ENCODE peak calls at places on chromosome 20, in ten cellular contexts. One of them, this sample, is unnamed.
A peak's percentile ranks its signal among the peaks of the same experiment; 100 is the strongest.

GRCh38 chr20:48025061-48025515 is 239.8 kb upstream of the SULF2 start:
- DNase-seq in IMR-90: peak; percentile 29
- DNase-seq in GM23248: peak; percentile 92
- DNase-seq in uterus: peak; percentile 78
- DNase-seq in fibroblast of lung: peak; percentile 98
- DNase-seq in HAP-1: no peak
- DNase-seq in psoas muscle: peak; percentile 73
- DNase-seq in cardiac muscle cell: no peak
- DNase-seq in Peyer's patch: no peak
- DNase-seq in heart left ventricle: peak; percentile 48
- DNase-seq in this sample: peak; percentile 99

GRCh38 chr20:8527998-8528397 is 395.9 kb downstream of the PLCB1 start:
- DNase-seq in IMR-90: peak; percentile 95
- DNase-seq in GM23248: peak; percentile 75
- DNase-seq in uterus: no peak
- DNase-seq in fibroblast of lung: peak; percentile 88
- DNase-seq in HAP-1: peak; percentile 34
- DNase-seq in psoas muscle: no peak
- DNase-seq in cardiac muscle cell: no peak
- DNase-seq in Peyer's patch: no peak
- DNase-seq in heart left ventricle: no peak
- DNase-seq in this sample: peak; percentile 21

GRCh38 chr20:53901064-53901463 is 169.3 kb downstream of the BCAS1 start:
- DNase-seq in IMR-90: peak; percentile 72
- DNase-seq in GM23248: peak; percentile 89
- DNase-seq in uterus: no peak
- DNase-seq in fibroblast of lung: peak; percentile 91
- DNase-seq in HAP-1: no peak
- DNase-seq in psoas muscle: no peak
- DNase-seq in cardiac muscle cell: no peak
- DNase-seq in Peyer's patch: no peak
- DNase-seq in heart left ventricle: no peak
- DNase-seq in this sample: peak; percentile 54

GRCh38 chr20:25023316-25023715 is 30.8 kb upstream of the APMAP start:
- DNase-seq in IMR-90: no peak
- DNase-seq in GM23248: no peak
- DNase-seq in uterus: no peak
- DNase-seq in fibroblast of lung: no peak
- DNase-seq in HAP-1: no peak
- DNase-seq in psoas muscle: no peak
- DNase-seq in cardiac muscle cell: no peak
- DNase-seq in Peyer's patch: no peak
- DNase-seq in heart left ventricle: peak; percentile 22
- DNase-seq in this sample: no peak

GRCh38 chr20:63275825-63276224 is 3.2 kb downstream of the ARFGAP1 start:
- DNase-seq in IMR-90: no peak
- DNase-seq in GM23248: no peak
- DNase-seq in uterus: no peak
- DNase-seq in fibroblast of lung: no peak
- DNase-seq in HAP-1: no peak
- DNase-seq in psoas muscle: no peak
- DNase-seq in cardiac muscle cell: no peak
- DNase-seq in Peyer's patch: no peak
- DNase-seq in heart left ventricle: no peak
- DNase-seq in this sample: no peak

GRCh38 chr20:53736122-53736756 is 142.6 kb upstream of the ZNF217 start:
- DNase-seq in IMR-90: no peak
- DNase-seq in GM23248: peak; percentile 17
- DNase-seq in uterus: no peak
- DNase-seq in fibroblast of lung: peak; percentile 67
- DNase-seq in HAP-1: peak; percentile 70
- DNase-seq in psoas muscle: no peak
- DNase-seq in cardiac muscle cell: peak; percentile 40
- DNase-seq in Peyer's patch: no peak
- DNase-seq in heart left ventricle: no peak
- DNase-seq in this sample: no peak

GRCh38 chr20:41213150-41213820 is 75.9 kb downstream of the PLCG1 start:
- DNase-seq in IMR-90: peak; percentile 48
- DNase-seq in GM23248: peak; percentile 64
- DNase-seq in uterus: no peak
- DNase-seq in fibroblast of lung: peak; percentile 53
- DNase-seq in HAP-1: no peak
- DNase-seq in psoas muscle: no peak
- DNase-seq in cardiac muscle cell: no peak
- DNase-seq in Peyer's patch: no peak
- DNase-seq in heart left ventricle: peak; percentile 49
- DNase-seq in this sample: peak; percentile 39

GRCh38 chr20:33554914-33555420 is 65.1 kb downstream of the CBFA2T2 start:
- DNase-seq in IMR-90: peak; percentile 99
- DNase-seq in GM23248: peak; percentile 86
- DNase-seq in uterus: no peak
- DNase-seq in fibroblast of lung: peak; percentile 94
- DNase-seq in HAP-1: peak; percentile 68
- DNase-seq in psoas muscle: no peak
- DNase-seq in cardiac muscle cell: peak; percentile 75
- DNase-seq in Peyer's patch: peak; percentile 36
- DNase-seq in heart left ventricle: no peak
- DNase-seq in this sample: peak; percentile 34

GRCh38 chr20:57395111-57395959 is 4.1 kb downstream of the RBM38 start:
- DNase-seq in IMR-90: peak; percentile 53
- DNase-seq in GM23248: peak; percentile 89
- DNase-seq in uterus: peak; percentile 51
- DNase-seq in fibroblast of lung: peak; percentile 88
- DNase-seq in HAP-1: no peak
- DNase-seq in psoas muscle: peak; percentile 95
- DNase-seq in cardiac muscle cell: peak; percentile 40
- DNase-seq in Peyer's patch: no peak
- DNase-seq in heart left ventricle: peak; percentile 90
- DNase-seq in this sample: peak; percentile 88

GRCh38 chr20:44011251-44011940 is 96.7 kb downstream of the TOX2 start:
- DNase-seq in IMR-90: no peak
- DNase-seq in GM23248: no peak
- DNase-seq in uterus: no peak
- DNase-seq in fibroblast of lung: no peak
- DNase-seq in HAP-1: no peak
- DNase-seq in psoas muscle: no peak
- DNase-seq in cardiac muscle cell: no peak
- DNase-seq in Peyer's patch: no peak
- DNase-seq in heart left ventricle: no peak
- DNase-seq in this sample: no peak

GRCh38 chr20:5863040-5863811 is 87.1 kb downstream of the TRMT6 start:
- DNase-seq in IMR-90: peak; percentile 72
- DNase-seq in GM23248: peak; percentile 61
- DNase-seq in uterus: peak; percentile 41
- DNase-seq in fibroblast of lung: peak; percentile 81
- DNase-seq in HAP-1: no peak
- DNase-seq in psoas muscle: peak; percentile 67
- DNase-seq in cardiac muscle cell: no peak
- DNase-seq in Peyer's patch: no peak
- DNase-seq in heart left ventricle: no peak
- DNase-seq in this sample: peak; percentile 89

GRCh38 chr20:58713801-58714339 is 21.3 kb downstream of the NPEPL1 start:
- DNase-seq in IMR-90: no peak
- DNase-seq in GM23248: no peak
- DNase-seq in uterus: peak; percentile 5
- DNase-seq in fibroblast of lung: no peak
- DNase-seq in HAP-1: no peak
- DNase-seq in psoas muscle: no peak
- DNase-seq in cardiac muscle cell: no peak
- DNase-seq in Peyer's patch: peak; percentile 13
- DNase-seq in heart left ventricle: no peak
- DNase-seq in this sample: no peak

GRCh38 chr20:47125553-47126373 is 230.7 kb downstream of the ZMYND8 start:
- DNase-seq in IMR-90: no peak
- DNase-seq in GM23248: peak; percentile 11
- DNase-seq in uterus: no peak
- DNase-seq in fibroblast of lung: peak; percentile 64
- DNase-seq in HAP-1: peak; percentile 6
- DNase-seq in psoas muscle: no peak
- DNase-seq in cardiac muscle cell: peak; percentile 17
- DNase-seq in Peyer's patch: no peak
- DNase-seq in heart left ventricle: no peak
- DNase-seq in this sample: no peak

GRCh38 chr20:57560554-57561355 is at the start of gene PCK1:
- DNase-seq in IMR-90: peak; percentile 1
- DNase-seq in GM23248: peak; percentile 17
- DNase-seq in uterus: peak; percentile 72
- DNase-seq in fibroblast of lung: no peak
- DNase-seq in HAP-1: no peak
- DNase-seq in psoas muscle: peak; percentile 71
- DNase-seq in cardiac muscle cell: no peak
- DNase-seq in Peyer's patch: no peak
- DNase-seq in heart left ventricle: peak; percentile 46
- DNase-seq in this sample: no peak

DNA sequence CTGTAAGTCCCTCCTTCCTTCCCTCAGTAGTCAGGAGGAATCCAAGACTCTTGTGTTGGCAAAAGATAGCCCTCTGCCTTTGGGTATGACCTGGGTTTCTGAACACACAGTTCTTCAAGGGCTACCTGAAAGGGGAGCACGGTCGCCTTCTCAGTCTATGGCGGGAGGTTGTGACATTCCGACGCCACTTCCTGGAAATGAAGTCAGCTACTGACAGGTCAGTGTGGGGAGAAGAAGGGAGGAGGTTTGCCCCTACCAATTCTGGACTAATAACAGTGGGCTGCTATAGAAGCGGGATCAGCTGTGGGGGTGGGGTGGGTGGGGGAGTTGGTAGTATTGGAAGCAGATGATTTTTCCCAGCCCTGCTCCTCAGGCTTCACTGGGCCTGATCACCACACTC is 11.5 kb downstream of the CEP250 start:
- DNase-seq in IMR-90: no peak
- DNase-seq in GM23248: no peak
- DNase-seq in uterus: no peak
- DNase-seq in fibroblast of lung: no peak
- DNase-seq in HAP-1: no peak
- DNase-seq in psoas muscle: no peak
- DNase-seq in cardiac muscle cell: no peak
- DNase-seq in Peyer's patch: no peak
- DNase-seq in heart left ventricle: no peak
- DNase-seq in this sample: no peak
- H3K36me3 ChIP-seq in IMR-90: peaks cover 26% of the 10 kb centered on the region
- H3K36me3 ChIP-seq in GM23248: peaks cover 24% of the 10 kb centered on the region
- H3K36me3 ChIP-seq in uterus: no peaks in the 10 kb centered on the region
- H3K36me3 ChIP-seq in fibroblast of lung: peaks cover 15% of the 10 kb centered on the region
- H3K36me3 ChIP-seq in HAP-1: peaks cover 76% of the 10 kb centered on the region
- H3K36me3 ChIP-seq in psoas muscle: peaks cover 69% of the 10 kb centered on the region
- H3K36me3 ChIP-seq in cardiac muscle cell: peaks cover 41% of the 10 kb centered on the region
- H3K36me3 ChIP-seq in Peyer's patch: no peaks in the 10 kb centered on the region
- H3K36me3 ChIP-seq in heart left ventricle: peaks cover 92% of the 10 kb centered on the region
- H3K36me3 ChIP-seq in this sample: peaks cover 94% of the 10 kb centered on the region

GRCh38 chr20:50901301-50901700 is 29.9 kb downstream of the ADNP start:
- DNase-seq in IMR-90: no peak
- DNase-seq in GM23248: no peak
- DNase-seq in uterus: no peak
- DNase-seq in fibroblast of lung: no peak
- DNase-seq in HAP-1: no peak
- DNase-seq in psoas muscle: no peak
- DNase-seq in cardiac muscle cell: no peak
- DNase-seq in Peyer's patch: no peak
- DNase-seq in heart left ventricle: no peak
- DNase-seq in this sample: no peak
- H3K36me3 ChIP-seq in IMR-90: peaks cover 31% of the 10 kb centered on the region
- H3K36me3 ChIP-seq in GM23248: peaks cover 55% of the 10 kb centered on the region
- H3K36me3 ChIP-seq in uterus: no peaks in the 10 kb centered on the region
- H3K36me3 ChIP-seq in fibroblast of lung: peaks cover 5% of the 10 kb centered on the region
- H3K36me3 ChIP-seq in HAP-1: peaks cover 89% of the 10 kb centered on the region
- H3K36me3 ChIP-seq in psoas muscle: peaks cover 74% of the 10 kb centered on the region
- H3K36me3 ChIP-seq in cardiac muscle cell: peaks cover 30% of the 10 kb centered on the region
- H3K36me3 ChIP-seq in Peyer's patch: no peaks in the 10 kb centered on the region
- H3K36me3 ChIP-seq in heart left ventricle: peaks cover 73% of the 10 kb centered on the region
- H3K36me3 ChIP-seq in this sample: peaks cover 85% of the 10 kb centered on the region

DNA sequence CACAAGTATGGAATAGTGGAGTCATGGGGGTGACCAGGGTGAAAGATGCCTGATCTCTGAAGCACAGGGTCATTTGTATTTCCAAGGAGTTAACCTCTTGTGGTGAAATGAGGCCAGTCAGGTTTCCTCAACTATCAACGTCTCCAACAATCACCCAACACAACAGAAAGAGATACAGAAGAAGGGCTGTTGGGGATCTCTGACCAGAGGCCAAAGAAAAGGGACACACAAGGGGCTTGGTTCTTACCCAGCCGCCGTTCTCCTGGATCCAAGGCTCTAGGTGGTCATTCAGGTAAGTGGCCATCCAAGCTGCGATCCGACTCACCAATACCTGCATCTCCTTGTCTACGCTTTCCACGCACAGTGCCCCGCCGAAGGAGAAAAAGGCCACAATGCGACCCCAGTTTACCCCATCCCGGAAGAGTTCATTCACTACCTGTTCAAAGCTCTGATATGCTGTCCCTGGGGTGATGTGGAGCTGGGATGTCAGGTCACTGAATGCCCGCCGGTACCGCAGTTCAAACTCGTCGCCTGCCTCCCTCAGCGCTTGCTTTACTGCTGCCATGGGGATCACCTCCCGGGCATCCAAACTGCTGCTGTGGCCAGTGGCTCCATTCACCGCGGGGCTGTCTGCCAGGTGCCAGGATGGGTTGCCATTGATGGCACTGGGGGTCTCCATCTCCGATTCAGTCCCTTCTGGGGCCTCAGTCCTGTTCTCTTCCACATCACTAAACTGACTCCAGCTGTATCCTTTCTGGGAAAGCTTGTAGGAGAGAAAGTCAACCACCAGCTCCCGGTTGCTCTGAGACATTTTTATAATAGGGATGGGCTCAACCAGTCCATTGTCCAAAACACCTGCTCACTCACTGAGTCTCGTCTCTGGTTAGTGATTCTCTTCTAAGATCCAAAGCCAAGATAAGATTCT is 998 bp downstream of the BCL2L1 start:
- DNase-seq in IMR-90: no peak
- DNase-seq in GM23248: no peak
- DNase-seq in uterus: peak; percentile 27
- DNase-seq in fibroblast of lung: no peak
- DNase-seq in HAP-1: peak; percentile 18
- DNase-seq in psoas muscle: peak; percentile 70
- DNase-seq in cardiac muscle cell: no peak
- DNase-seq in Peyer's patch: no peak
- DNase-seq in heart left ventricle: no peak
- DNase-seq in this sample: no peak
- H3K36me3 ChIP-seq in IMR-90: peaks cover 24% of the 10 kb centered on the region
- H3K36me3 ChIP-seq in GM23248: peaks cover 1% of the 10 kb centered on the region
- H3K36me3 ChIP-seq in uterus: no peaks in the 10 kb centered on the region
- H3K36me3 ChIP-seq in fibroblast of lung: peaks cover 25% of the 10 kb centered on the region
- H3K36me3 ChIP-seq in HAP-1: peaks cover 29% of the 10 kb centered on the region
- H3K36me3 ChIP-seq in psoas muscle: peaks cover 41% of the 10 kb centered on the region
- H3K36me3 ChIP-seq in cardiac muscle cell: no peaks in the 10 kb centered on the region
- H3K36me3 ChIP-seq in Peyer's patch: no peaks in the 10 kb centered on the region
- H3K36me3 ChIP-seq in heart left ventricle: peaks cover 25% of the 10 kb centered on the region
- H3K36me3 ChIP-seq in this sample: peaks cover 50% of the 10 kb centered on the region

DNA sequence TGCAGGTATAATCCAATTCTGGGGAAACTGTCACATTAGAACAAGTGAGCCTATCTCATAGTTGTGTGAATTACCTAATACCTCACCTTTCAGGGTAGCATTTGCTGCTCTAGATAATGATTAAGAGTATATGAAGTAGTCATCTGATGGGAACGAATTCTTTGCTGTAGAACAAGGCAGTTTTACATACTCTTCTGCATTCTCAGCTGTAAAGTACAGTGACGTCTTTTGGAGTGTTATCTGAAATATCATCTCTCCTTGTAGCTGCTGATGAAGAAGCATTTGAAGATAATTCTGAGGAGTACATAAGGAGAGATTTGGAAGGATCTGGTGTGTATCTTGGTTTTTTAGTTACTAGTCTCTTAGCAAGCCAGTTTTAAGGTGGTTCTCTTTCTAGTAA is 28.4 kb downstream of the CSE1L start:
- DNase-seq in IMR-90: no peak
- DNase-seq in GM23248: no peak
- DNase-seq in uterus: no peak
- DNase-seq in fibroblast of lung: no peak
- DNase-seq in HAP-1: no peak
- DNase-seq in psoas muscle: no peak
- DNase-seq in cardiac muscle cell: no peak
- DNase-seq in Peyer's patch: no peak
- DNase-seq in heart left ventricle: no peak
- DNase-seq in this sample: no peak
- H3K36me3 ChIP-seq in IMR-90: peaks cover 34% of the 10 kb centered on the region
- H3K36me3 ChIP-seq in GM23248: peaks cover 56% of the 10 kb centered on the region
- H3K36me3 ChIP-seq in uterus: no peaks in the 10 kb centered on the region
- H3K36me3 ChIP-seq in fibroblast of lung: peaks cover 4% of the 10 kb centered on the region
- H3K36me3 ChIP-seq in HAP-1: peaks cover 93% of the 10 kb centered on the region
- H3K36me3 ChIP-seq in psoas muscle: peaks cover 97% of the 10 kb centered on the region
- H3K36me3 ChIP-seq in cardiac muscle cell: peaks cover 76% of the 10 kb centered on the region
- H3K36me3 ChIP-seq in Peyer's patch: no peaks in the 10 kb centered on the region
- H3K36me3 ChIP-seq in heart left ventricle: peaks cover 99% of the 10 kb centered on the region
- H3K36me3 ChIP-seq in this sample: peaks cover 93% of the 10 kb centered on the region

This sample was measured in MG63.